ENCODE peak calls at places on chromosomes 3 and 15, in four cellular contexts. J, L, C and Q are unnamed samples.

GRCh38 chr3:48576647-48577046 is 13.1 kb upstream of the UCN2 start:
- DNase-seq in J (no peak), C (no peak), L (no peak), Q (no peak)

GRCh38 chr15:86432861-86433260 is 353.2 kb downstream of the AGBL1 start:
- DNase-seq in C (no peak), J (no peak), L (no peak), Q (no peak)

GRCh38 chr3:17639765-17640164 is 102.7 kb downstream of the TBC1D5 start:
- DNase-seq in C (no peak), J (no peak), L (no peak), Q (no peak)

GRCh38 chr3:197256836-197257444 is 41.5 kb downstream of the DLG1 start:
- DNase-seq in L (no peak), J (no peak), C (peak), Q (peak)

GRCh38 chr3:194308635-194309213 is 42.4 kb downstream of the CPN2 start:
- DNase-seq in C (no peak), L (no peak), J (no peak), Q (no peak)

GRCh38 chr15:89749951-89750559 is 994 bp downstream of the MESP1 start:
- DNase-seq in C (peak), L (no peak), J (no peak), Q (peak)

GRCh38 chr3:182303169-182303568 is 490.1 kb upstream of the ATP11B start:
- DNase-seq in J (no peak), C (no peak), L (no peak), Q (no peak)

GRCh38 chr3:184230603-184231528 is 1.5 kb downstream of the VWA5B2 start:
- DNase-seq in C (no peak), J (no peak), L (no peak), Q (no peak)

GRCh38 chr3:114362815-114363214 is 69.0 kb downstream of the TIGIT start:
- DNase-seq in J (no peak), C (no peak), L (no peak), Q (no peak)

GRCh38 chr15:33218071-33218491 is 23.6 kb upstream of the FMN1 start:
- DNase-seq in C (no peak), L (no peak), J (no peak), Q (no peak)

GRCh38 chr3:72338082-72338941 is 509.9 kb downstream of the SHQ1 start:
- DNase-seq in J (no peak), L (no peak), C (peak), Q (peak)

GRCh38 chr15:65115086-65115485 is at the start of gene UBAP1L:
- DNase-seq in J (no peak), L (no peak), C (no peak), Q (no peak)

GRCh38 chr15:85407421-85408269 is 27.2 kb downstream of the AKAP13 start:
- DNase-seq in C (peak), L (no peak), J (no peak), Q (peak)

GRCh38 chr15:43255376-43255775 is 11.4 kb downstream of the TGM5 start:
- DNase-seq in J (no peak), L (no peak), C (no peak), Q (no peak)

GRCh38 chr3:81308296-81308695 is 453.1 kb downstream of the GBE1 start:
- DNase-seq in J (no peak), C (no peak), L (no peak), Q (no peak)

GRCh38 chr15:101138913-101139880 is 112.7 kb downstream of the CHSY1 start:
- DNase-seq in J (no peak), C (no peak), L (no peak), Q (no peak)

GRCh38 chr3:149621218-149622005 is 36.4 kb downstream of the WWTR1 start:
- DNase-seq in J (no peak), C (peak), L (no peak), Q (peak)

GRCh38 chr3:141686477-141687280 is 51.4 kb upstream of the RNF7 start:
- DNase-seq in J (no peak), C (no peak), L (peak), Q (no peak)

GRCh38 chr3:141070727-141071357 is 19.7 kb downstream of the SPSB4 start:
- DNase-seq in L (no peak), J (no peak), C (no peak), Q (no peak)

GRCh38 chr3:112132975-112133448 is at the start of gene GCSAM:
- DNase-seq in C (peak), J (peak), L (peak), Q (peak)

GRCh38 chr3:53113293-53114010 is 16.8 kb downstream of the RFT1 start:
- DNase-seq in C (no peak), L (no peak), J (no peak), Q (no peak)

GRCh38 chr15:91779960-91780359 is 73.5 kb upstream of the SLCO3A1 start:
- DNase-seq in J (no peak), L (no peak), C (no peak), Q (no peak)

GRCh38 chr15:32117122-32117521 is 86.8 kb downstream of the CHRNA7 start:
- DNase-seq in C (no peak), L (no peak), J (no peak), Q (no peak)

GRCh38 chr3:47098910-47099309 is 65.0 kb downstream of the SETD2 start:
- DNase-seq in L (no peak), J (no peak), C (no peak), Q (no peak)

GRCh38 chr3:177724020-177724638 is 526.8 kb upstream of the TBL1XR1 start:
- DNase-seq in L (peak), C (no peak), J (no peak), Q (no peak)

GRCh38 chr15:85689729-85690128 is 105.0 kb downstream of the KLHL25 start:
- DNase-seq in C (peak), J (peak), L (no peak), Q (peak)